ENCODE peak calls at places on chromosome 12, in five cellular contexts. Z, P, A, J and U are unnamed samples.

GRCh38 chr12:52147367-52147972 is 44.3 kb downstream of the KRT80 start:
- DNase-seq in Z (peak; percentile 95), P (peak; percentile 85), A (no peak), J (no peak), U (peak; percentile 83)

GRCh38 chr12:123937707-123938600 is 34.7 kb downstream of the CCDC92 start:
- DNase-seq in Z (peak; percentile 61), P (no peak), A (no peak), J (no peak), U (no peak)

GRCh38 chr12:117080707-117081141 is 18.5 kb downstream of the TESC start:
- DNase-seq in Z (no peak), P (no peak), A (no peak), J (no peak), U (no peak)

GRCh38 chr12:57837779-57838562 is 8.6 kb downstream of the CTDSP2 start:
- DNase-seq in Z (no peak), P (no peak), A (peak; percentile 52), J (no peak), U (peak; percentile 59)

GRCh38 chr12:68899251-68899771 is 33.7 kb downstream of the CPM start:
- DNase-seq in Z (peak; percentile 76), P (no peak), A (no peak), J (no peak), U (peak; percentile 29)

GRCh38 chr12:121038861-121039654 is at the start of gene OASL:
- DNase-seq in Z (peak; percentile 73), P (no peak), A (no peak), J (no peak), U (no peak)

GRCh38 chr12:9717070-9717925 is 15.6 kb downstream of the CLECL1 start:
- DNase-seq in Z (no peak), P (no peak), A (no peak), J (no peak), U (no peak)

GRCh38 chr12:27969011-27969900 is 3.3 kb downstream of the PTHLH start:
- DNase-seq in Z (no peak), P (no peak), A (peak; percentile 28), J (peak; percentile 7), U (peak; percentile 32)

GRCh38 chr12:26872623-26873022 is 39.6 kb upstream of the ITPR2 start:
- DNase-seq in Z (no peak), P (no peak), A (peak; percentile 74), J (no peak), U (no peak)

GRCh38 chr12:11768233-11768965 is 118.9 kb downstream of the ETV6 start:
- DNase-seq in Z (no peak), P (no peak), A (no peak), J (no peak), U (no peak)

GRCh38 chr12:32163596-32163995 is 56.9 kb downstream of the BICD1 start:
- DNase-seq in Z (no peak), P (no peak), A (no peak), J (no peak), U (no peak)

GRCh38 chr12:21472197-21472596 is 29.2 kb downstream of the RECQL start:
- DNase-seq in Z (no peak), P (no peak), A (no peak), J (no peak), U (no peak)

GRCh38 chr12:2170376-2170775 is 117.6 kb downstream of the CACNA1C start:
- DNase-seq in Z (peak; percentile 54), P (no peak), A (no peak), J (no peak), U (no peak)

GRCh38 chr12:120932956-120933526 is 28.9 kb upstream of the SPPL3 start:
- DNase-seq in Z (peak; percentile 36), P (no peak), A (no peak), J (no peak), U (no peak)

GRCh38 chr12:92596388-92596787 is 106.4 kb upstream of the PLEKHG7 start:
- DNase-seq in Z (no peak), P (no peak), A (no peak), J (no peak), U (no peak)